ENCODE peak calls at places on chromosomes 3 and 15, in five cellular contexts. O is stimulated activated CD4-positive, alpha-beta T cell treated with anti-CD3 and anti-CD28 coated beads, Interleukin-4, amount 100 ng/mL, for 24 hours; U is NCI-H748 treated with DMSO at 0.1 percent for 48 hours; Q is COR-L47; I is GM12892. T is an unnamed sample.

GRCh38 chr15:93109370-93110105 is 20.5 kb upstream of the RGMA start:
- DNase-seq in O (no peak), U (no peak), Q (no peak), I (no peak), T (peak)

GRCh38 chr3:133412511-133413165 is 12.8 kb downstream of the BFSP2 start:
- DNase-seq in O (no peak), U (no peak), Q (no peak), I (no peak), T (peak)

GRCh38 chr3:182925330-182925943 is 54.9 kb downstream of the DCUN1D1 start:
- DNase-seq in O (no peak), U (no peak), Q (no peak), I (peak), T (peak)

GRCh38 chr3:18681946-18682345 is 256.8 kb upstream of the SATB1 start:
- DNase-seq in O (no peak), U (no peak), Q (no peak), I (no peak), T (no peak)

GRCh38 chr3:46851364-46852328 is 11.6 kb downstream of the MYL3 start:
- DNase-seq in O (no peak), U (no peak), Q (no peak), I (no peak), T (no peak)

GRCh38 chr15:100723323-100723801 is 121.0 kb downstream of the ASB7 start:
- DNase-seq in O (no peak), U (no peak), Q (no peak), I (no peak), T (no peak)

GRCh38 chr15:82134426-82134825 is 88.6 kb upstream of the MEX3B start:
- DNase-seq in O (no peak), U (no peak), Q (no peak), I (no peak), T (no peak)

GRCh38 chr3:135456182-135456790 is 509.2 kb upstream of the PPP2R3A start:
- DNase-seq in O (no peak), U (peak), Q (peak), I (no peak), T (no peak)

GRCh38 chr3:146544929-146545528 is 622 bp upstream of the PLSCR1 start:
- DNase-seq in O (no peak), U (no peak), Q (no peak), I (no peak), T (no peak)

GRCh38 chr3:55160241-55160877 is 232.5 kb upstream of the LRTM1 start:
- DNase-seq in O (no peak), U (no peak), Q (no peak), I (no peak), T (peak)

GRCh38 chr15:77702211-77702957 is 69.7 kb upstream of the LINGO1 start:
- DNase-seq in O (no peak), U (no peak), Q (no peak), I (peak), T (peak)

GRCh38 chr15:88911766-88912118 is 1.4 kb downstream of the MFGE8 start:
- DNase-seq in O (no peak), U (no peak), Q (no peak), I (no peak), T (peak)

GRCh38 chr15:74294010-74294409 is 57.9 kb downstream of the CCDC33 start:
- DNase-seq in O (no peak), U (no peak), Q (peak), I (no peak), T (no peak)

GRCh38 chr3:184751204-184751809 is 39.4 kb upstream of the MAGEF1 start:
- DNase-seq in O (no peak), U (no peak), Q (no peak), I (no peak), T (no peak)

GRCh38 chr3:195715583-195716266 is 5.1 kb upstream of the MUC20 start:
- DNase-seq in O (peak), U (no peak), Q (no peak), I (no peak), T (no peak)

GRCh38 chr15:63420333-63420741 is 38.7 kb upstream of the CA12 start:
- DNase-seq in O (no peak), U (no peak), Q (no peak), I (no peak), T (peak)

GRCh38 chr15:82845686-82846085 is 36.3 kb downstream of the WHAMM start:
- DNase-seq in O (no peak), U (no peak), Q (no peak), I (no peak), T (no peak)

GRCh38 chr15:50077655-50078054 is 41.4 kb downstream of the ATP8B4 start:
- DNase-seq in O (no peak), U (no peak), Q (no peak), I (no peak), T (no peak)

GRCh38 chr15:65213241-65213640 is 2.0 kb upstream of the CILP start:
- DNase-seq in O (no peak), U (no peak), Q (no peak), I (no peak), T (no peak)

GRCh38 chr3:124964432-124964831 is 29.9 kb upstream of the MUC13 start:
- DNase-seq in O (no peak), U (no peak), Q (no peak), I (no peak), T (peak)

GRCh38 chr3:127615631-127616305 is 13.2 kb upstream of the PODXL2 start:
- DNase-seq in O (no peak), U (no peak), Q (no peak), I (no peak), T (peak)

GRCh38 chr3:190180268-190180667 is 59.6 kb upstream of the P3H2 start:
- DNase-seq in O (no peak), U (no peak), Q (no peak), I (no peak), T (no peak)

GRCh38 chr3:188656196-188656982 is 502.4 kb downstream of the LPP start:
- DNase-seq in O (no peak), U (no peak), Q (no peak), I (no peak), T (peak)

GRCh38 chr3:140128217-140129137 is 193.5 kb downstream of the CLSTN2 start:
- DNase-seq in O (no peak), U (no peak), Q (peak), I (peak), T (peak)

GRCh38 chr15:66078196-66078928 is 175.2 kb downstream of the MEGF11 start:
- DNase-seq in O (no peak), U (no peak), Q (no peak), I (no peak), T (no peak)